ENCODE peak calls at places on chromosomes 11 and 22, in four cellular contexts. F, T, K and R are unnamed samples.

GRCh38 chr22:37782340-37783168 is 25.2 kb upstream of the GCAT start:
- DNase-seq in T (no peak), F (no peak), K (no peak), R (no peak)

GRCh38 chr11:62401356-62401755 is 17.5 kb upstream of the SCGB1A1 start:
- DNase-seq in T (no peak), F (no peak), K (no peak), R (no peak)

GRCh38 chr11:120184946-120185677 is 25.7 kb upstream of the OAF start:
- DNase-seq in F (no peak), T (peak; percentile 62), K (no peak), R (peak; percentile 96)

GRCh38 chr22:23193420-23193819 is 13.1 kb downstream of the BCR start:
- DNase-seq in K (no peak), F (no peak), T (no peak), R (no peak)

GRCh38 chr22:30884211-30885000 is 84.2 kb downstream of the MORC2 start:
- DNase-seq in T (peak; percentile 61), F (no peak), K (no peak), R (no peak)

GRCh38 chr22:24434472-24435322 is 7.3 kb downstream of the ADORA2A start:
- DNase-seq in K (no peak), T (peak; percentile 59), F (peak; percentile 97), R (peak; percentile 61)

GRCh38 chr11:116660011-116660410 is 112.8 kb downstream of the BUD13 start:
- DNase-seq in F (no peak), T (no peak), K (no peak), R (no peak)

GRCh38 chr11:61058583-61059259 is 43.6 kb upstream of the CD5 start:
- DNase-seq in F (no peak), T (no peak), K (no peak), R (no peak)

GRCh38 chr11:37857726-37858125 is 1259.7 kb upstream of the RAG2 start:
- DNase-seq in T (no peak), F (no peak), K (no peak), R (no peak)

GRCh38 chr11:111718436-111719325 is 47.5 kb downstream of the PPP2R1B start:
- DNase-seq in F (no peak), K (no peak), T (no peak), R (no peak)

GRCh38 chr11:72658989-72659640 is 15.1 kb downstream of the PDE2A start:
- DNase-seq in T (no peak), K (no peak), F (no peak), R (no peak)

GRCh38 chr11:68939583-68940555 is 36.2 kb downstream of the IGHMBP2 start:
- DNase-seq in T (no peak), F (no peak), K (no peak), R (no peak)

GRCh38 chr22:20533879-20534265 is 26.5 kb downstream of the MED15 start:
- DNase-seq in F (no peak), T (no peak), K (no peak), R (no peak)

GRCh38 chr11:8766043-8766992 is 83.7 kb downstream of the RPL27A start:
- DNase-seq in T (no peak), K (no peak), F (no peak), R (no peak)

GRCh38 chr11:69874178-69874983 is 55.2 kb upstream of the FGF3 start:
- DNase-seq in F (no peak), K (no peak), T (peak; percentile 59), R (no peak)

GRCh38 chr11:60003729-60004128 is 13.3 kb upstream of the OOSP4B start:
- DNase-seq in F (no peak), K (no peak), T (no peak), R (no peak)

GRCh38 chr11:126480015-126480409 is 124.5 kb downstream of the ST3GAL4 start:
- DNase-seq in F (no peak), T (no peak), K (no peak), R (peak; percentile 5)

GRCh38 chr11:126479178-126479930 is 123.9 kb downstream of the ST3GAL4 start:
- DNase-seq in T (no peak), K (no peak), F (no peak), R (no peak)

GRCh38 chr11:126481303-126481680 is 125.8 kb downstream of the ST3GAL4 start:
- DNase-seq in K (no peak), F (no peak), T (peak; percentile 18), R (no peak)

GRCh38 chr11:126482586-126483108 is 127.2 kb downstream of the ST3GAL4 start:
- DNase-seq in T (peak; percentile 22), F (no peak), K (no peak), R (no peak)

DNA sequence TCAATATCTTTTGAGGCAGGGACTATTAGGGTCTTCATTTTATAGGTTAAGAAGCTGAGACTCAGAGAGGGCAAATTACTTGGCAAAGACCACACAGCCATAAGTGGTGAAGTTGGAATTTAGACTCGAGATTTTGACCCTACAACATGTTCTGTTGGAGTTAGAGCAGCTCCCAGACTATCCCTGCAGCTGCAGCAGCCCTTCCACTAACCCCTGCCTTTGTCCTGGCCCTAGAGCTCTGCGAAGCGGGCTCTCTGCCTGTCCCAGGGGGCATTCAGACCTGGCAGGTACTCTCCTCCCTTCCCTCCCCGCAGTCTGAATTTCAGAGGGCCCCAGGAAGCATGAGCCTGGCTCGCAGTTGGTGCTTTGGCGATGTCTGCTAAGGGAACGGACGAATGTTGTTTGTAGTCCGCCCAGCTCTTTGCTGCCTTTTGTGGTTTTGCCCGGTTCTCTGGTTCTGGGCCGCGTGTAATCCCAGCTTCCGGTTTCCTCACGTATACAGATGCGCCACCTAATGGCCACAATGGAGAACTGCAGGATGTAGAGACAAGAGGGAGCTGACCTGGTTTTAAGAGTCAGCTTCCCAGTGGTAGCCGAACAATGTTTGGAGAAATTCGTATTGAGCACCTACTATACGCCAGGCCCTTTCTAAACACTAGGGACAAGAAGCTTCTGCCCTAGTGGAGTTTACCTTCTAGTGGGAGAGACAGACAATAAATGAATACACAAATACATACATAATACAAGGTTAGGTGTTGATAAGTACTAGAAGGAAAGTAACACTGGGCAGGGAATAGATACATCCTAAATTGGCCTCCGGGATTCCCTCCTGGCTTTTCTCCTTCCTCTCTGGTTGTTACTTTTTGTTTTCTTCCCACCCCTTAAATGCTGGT is 125.2 kb downstream of the ST3GAL4 start:
- DNase-seq in F (peak; percentile 90), T (peak; percentile 80), K (peak; percentile 81), R (peak; percentile 78)
- H3K4me3 ChIP-seq in F (peak overlapping the region; percentile 39), T (no peak overlapping the region), K (no peak overlapping the region), R (no peak overlapping the region)

DNA sequence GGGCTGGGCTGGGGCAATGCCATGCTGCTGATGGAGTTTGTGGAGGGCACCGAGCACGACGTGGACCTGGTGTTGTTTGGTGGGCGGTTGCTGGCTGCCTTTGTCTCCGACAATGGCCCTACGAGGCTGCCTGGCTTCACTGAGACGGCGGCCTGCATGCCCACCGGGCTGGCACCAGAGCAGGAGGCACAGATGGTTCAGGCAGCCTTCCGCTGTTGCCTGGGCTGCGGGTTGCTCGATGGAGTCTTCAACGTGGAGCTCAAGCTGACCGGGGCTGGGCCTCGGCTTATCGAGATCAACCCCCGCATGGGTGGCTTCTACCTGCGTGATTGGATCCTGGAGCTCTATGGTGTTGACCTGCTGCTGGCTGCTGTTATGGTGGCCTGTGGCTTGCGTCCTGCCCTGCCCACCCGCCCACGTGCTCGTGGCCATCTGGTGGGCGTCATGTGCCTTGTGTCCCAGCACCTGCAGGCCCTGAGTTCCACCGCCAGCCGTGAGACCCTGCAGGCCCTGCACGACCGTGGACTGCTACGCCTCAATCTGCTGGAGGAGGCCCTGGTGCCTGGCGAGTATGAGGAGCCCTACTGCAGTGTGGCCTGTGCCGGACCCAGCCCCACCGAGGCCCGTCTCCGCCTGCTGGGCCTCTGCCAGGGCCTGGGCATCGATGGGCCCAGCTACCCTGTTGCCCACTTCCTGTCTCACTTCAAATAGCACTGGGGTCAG is 4.2 kb upstream of the RPS6KB2 start:
- DNase-seq in T (no peak), K (no peak), F (no peak), R (no peak)
- H3K4me1 ChIP-seq in T (peaks cover 19% of the 10 kb centered on the region), K (peaks cover 14% of the 10 kb centered on the region), F (peaks cover 33% of the 10 kb centered on the region), R (no peaks in the 10 kb centered on the region)

DNA sequence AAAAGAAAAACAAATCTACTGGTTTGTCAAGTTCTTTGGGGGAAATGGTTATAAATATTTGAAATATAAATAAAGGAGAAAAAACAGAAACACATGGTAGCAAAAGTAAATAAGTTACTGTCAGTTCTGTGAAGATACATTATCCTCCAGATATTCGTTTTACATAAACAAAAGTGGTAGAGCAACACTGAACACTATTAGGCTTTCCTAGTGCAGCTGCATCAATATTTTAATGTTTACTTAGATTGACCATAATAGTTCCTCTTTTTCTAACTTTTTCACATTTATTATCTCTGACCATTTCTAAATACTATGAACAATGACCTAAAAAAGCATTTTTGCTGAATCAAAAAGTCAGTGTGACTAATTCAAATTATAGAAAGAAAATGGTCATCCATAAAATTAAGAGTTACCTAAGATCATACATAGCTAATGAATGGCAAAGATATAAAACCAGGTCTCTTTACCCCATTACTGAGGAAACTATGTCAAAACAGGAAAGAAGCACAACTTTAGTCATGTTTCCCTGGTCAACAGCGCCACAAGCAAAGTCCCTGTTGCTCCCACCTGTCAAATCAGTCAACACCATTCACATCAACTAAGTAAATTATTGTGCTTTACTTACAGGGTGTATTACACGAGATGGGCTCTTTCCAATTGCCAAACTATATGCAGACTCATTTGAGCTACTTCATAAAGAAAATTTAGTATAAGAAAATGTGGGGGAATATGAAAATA is 38.5 kb downstream of the SBF2 start:
- DNase-seq in K (no peak), T (no peak), F (no peak), R (no peak)
- H3K4me3 ChIP-seq in K (no peak overlapping the region), T (no peak overlapping the region), F (no peak overlapping the region), R (no peak overlapping the region)

GRCh38 chr11:46612326-46612725 is 4.7 kb downstream of the HARBI1 start:
- DNase-seq in T (no peak), F (no peak), K (no peak), R (no peak)

GRCh38 chr11:46616551-46617450 is at the start of gene HARBI1:
- DNase-seq in F (peak; percentile 94), K (peak; percentile 86), T (peak; percentile 97), R (peak; percentile 88)

GRCh38 chr11:46618789-46619188 is 1.4 kb downstream of the ATG13 start:
- DNase-seq in K (no peak), F (no peak), T (no peak), R (peak; percentile 25)

GRCh38 chr11:46615756-46616155 is 1.3 kb downstream of the HARBI1 start:
- DNase-seq in F (no peak), T (no peak), K (no peak), R (no peak)

GRCh38 chr11:46617451-46618314 is at the start of gene ATG13:
- DNase-seq in F (peak; percentile 84), T (peak; percentile 91), K (peak; percentile 84), R (peak; percentile 84)
- H3K4me1 ChIP-seq in F (peaks cover 28% of the 10 kb centered on the region), T (peaks cover 29% of the 10 kb centered on the region), K (peaks cover 18% of the 10 kb centered on the region), R (peaks cover 4% of the 10 kb centered on the region)

GRCh38 chr22:26479792-26480610 is 3.6 kb downstream of the HPS4 start:
- DNase-seq in T (no peak), F (peak; percentile 62), K (no peak), R (no peak)
- H3K4me3 ChIP-seq in T (peak overlapping the region; percentile 28), F (peak overlapping the region; percentile 86), K (no peak overlapping the region), R (peak overlapping the region; percentile 31)

DNA sequence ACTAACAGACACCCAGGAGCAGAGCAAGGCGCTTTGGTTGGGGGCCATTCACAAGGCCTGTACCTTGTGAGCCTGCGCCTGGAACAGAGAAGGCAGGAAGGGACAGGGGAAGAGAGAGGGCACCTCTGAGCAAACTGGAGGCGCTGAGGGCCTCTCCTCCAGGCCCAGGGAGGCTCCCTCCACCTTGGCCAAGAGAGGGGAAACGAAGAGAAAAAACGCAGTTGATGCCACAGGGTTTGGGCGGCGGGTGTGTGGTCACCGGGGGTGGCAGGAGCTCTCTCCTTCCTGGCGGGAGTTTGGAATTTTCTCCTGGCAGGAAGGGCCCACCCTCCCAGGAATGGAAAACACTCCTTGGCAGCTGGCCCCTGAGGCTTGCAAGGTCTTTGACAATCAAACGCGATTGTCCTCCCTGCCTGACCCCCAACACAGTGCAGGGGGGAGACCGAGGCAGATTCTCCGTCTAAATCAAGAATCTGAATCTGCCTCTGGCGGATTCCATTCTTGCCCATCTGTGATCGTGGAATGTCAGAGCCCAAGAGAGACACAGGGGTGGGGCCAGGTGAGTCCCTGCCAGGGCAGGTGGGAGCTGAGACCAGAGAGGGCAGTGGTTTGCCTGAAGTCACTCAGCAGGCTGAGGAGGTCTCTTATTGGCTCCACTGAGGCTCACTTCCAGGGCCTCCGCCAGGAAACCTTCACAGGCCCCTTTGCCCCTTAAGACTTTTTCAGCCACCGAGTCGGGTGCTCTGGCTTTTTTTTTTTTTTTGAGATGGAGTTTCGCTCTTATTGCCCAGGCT is 21.0 kb downstream of the RPL3 start:
- DNase-seq in T (no peak), K (no peak), F (no peak), R (no peak)
- H3K4me1 ChIP-seq in T (peaks cover 38% of the 10 kb centered on the region), K (peaks cover 58% of the 10 kb centered on the region), F (peaks cover 33% of the 10 kb centered on the region), R (no peaks in the 10 kb centered on the region)